ENCODE peak calls at places on chromosome 6, in nine cellular contexts. Q, O, J, P, F, U, R, Y and W are unnamed samples.
A peak's percentile ranks its signal among the peaks of the same experiment; 100 is the strongest.

GRCh38 chr6:13454286-13455221 is 32.8 kb downstream of the GFOD1 start:
- DNase-seq in Q (no peak), O (peak; percentile 26), J (peak; percentile 45), P (peak; percentile 62), F (peak; percentile 76), U (peak; percentile 75), R (peak; percentile 61), Y (no peak), W (no peak)

GRCh38 chr6:73610444-73611275 is 43.1 kb downstream of the SLC17A5 start:
- DNase-seq in Q (no peak), O (no peak), J (no peak), P (no peak), F (no peak), U (peak; percentile 71), R (peak; percentile 68), Y (no peak), W (no peak)

GRCh38 chr6:157561037-157561790 is 180.2 kb downstream of the ZDHHC14 start:
- DNase-seq in Q (no peak), O (no peak), J (no peak), P (no peak), F (no peak), U (no peak), R (no peak), Y (no peak), W (no peak)

GRCh38 chr6:91303326-91303725 is 716.5 kb upstream of the MAP3K7 start:
- DNase-seq in Q (no peak), O (no peak), J (no peak), P (no peak), F (no peak), U (no peak), R (no peak), Y (no peak), W (no peak)

GRCh38 chr6:13186861-13187260 is 141.5 kb downstream of the TBC1D7 start:
- DNase-seq in Q (no peak), O (no peak), J (no peak), P (no peak), F (no peak), U (no peak), R (no peak), Y (no peak), W (no peak)

GRCh38 chr6:18958146-18958545 is 571.0 kb downstream of the RNF144B start:
- DNase-seq in Q (no peak), O (no peak), J (no peak), P (no peak), F (no peak), U (no peak), R (no peak), Y (no peak), W (no peak)

GRCh38 chr6:156687875-156688549 is 89.2 kb upstream of the ARID1B start:
- DNase-seq in Q (peak; percentile 15), O (no peak), J (no peak), P (peak; percentile 23), F (no peak), U (peak; percentile 62), R (peak; percentile 57), Y (no peak), W (no peak)

GRCh38 chr6:149484733-149485700 is at the start of gene ZC3H12D:
- DNase-seq in Q (peak; percentile 65), O (peak; percentile 28), J (peak; percentile 41), P (peak; percentile 51), F (peak; percentile 86), U (peak; percentile 52), R (peak; percentile 28), Y (no peak), W (no peak)

DNA sequence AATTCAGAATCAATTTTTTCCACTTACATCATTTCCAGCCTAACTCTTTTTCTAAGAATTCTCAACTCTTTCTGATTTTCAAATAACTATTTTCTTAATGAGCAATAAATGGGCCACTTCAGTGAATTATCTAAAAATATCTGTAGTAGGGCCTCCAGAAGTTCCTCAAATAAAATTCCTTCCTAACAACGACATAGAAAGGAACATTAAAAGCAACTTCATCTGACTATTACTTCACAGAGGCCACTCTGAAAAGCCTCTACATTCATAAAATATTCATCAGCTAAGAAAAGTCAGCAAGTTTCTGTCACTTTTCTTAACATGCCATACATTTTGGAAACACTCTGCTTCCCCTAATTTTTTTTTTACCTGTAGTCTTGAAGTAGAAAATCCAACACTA is 4.8 kb downstream of the COL12A1 start:
- DNase-seq in Q (no peak), O (no peak), J (no peak), P (no peak), F (no peak), U (peak; percentile 52), R (no peak), Y (no peak), W (no peak)
- H3K27me3 ChIP-seq in Q (peaks cover 68% of the 10 kb centered on the region), O (no peaks in the 10 kb centered on the region), J (peaks cover 13% of the 10 kb centered on the region), P (no peaks in the 10 kb centered on the region), F (peaks cover 3% of the 10 kb centered on the region), U (no peaks in the 10 kb centered on the region), R (peaks cover 79% of the 10 kb centered on the region), Y (peaks cover 47% of the 10 kb centered on the region), W (no peaks in the 10 kb centered on the region)

GRCh38 chr6:32116674-32117073 is 7.5 kb upstream of the TNXB start:
- DNase-seq in Q (no peak), O (no peak), J (no peak), P (no peak), F (no peak), U (peak; percentile 45), R (no peak), Y (no peak), W (no peak)

GRCh38 chr6:32115623-32116022 is 6.5 kb upstream of the TNXB start:
- DNase-seq in Q (no peak), O (no peak), J (no peak), P (no peak), F (no peak), U (no peak), R (no peak), Y (no peak), W (no peak)

GRCh38 chr6:32114853-32115252 is 5.7 kb upstream of the TNXB start:
- DNase-seq in Q (no peak), O (no peak), J (no peak), P (no peak), F (no peak), U (peak; percentile 98), R (no peak), Y (no peak), W (no peak)

GRCh38 chr6:32118782-32119628 is 9.0 kb downstream of the ATF6B start:
- DNase-seq in Q (peak; percentile 88), O (no peak), J (peak; percentile 89), P (peak; percentile 82), F (peak; percentile 80), U (peak; percentile 92), R (peak; percentile 94), Y (peak; percentile 73), W (no peak)

GRCh38 chr6:32117461-32117860 is 8.3 kb upstream of the TNXB start:
- DNase-seq in Q (no peak), O (no peak), J (no peak), P (no peak), F (no peak), U (no peak), R (no peak), Y (no peak), W (no peak)
- H3K4me1 ChIP-seq in Q (peaks cover 16% of the 10 kb centered on the region), O (no peaks in the 10 kb centered on the region), J (peaks cover 34% of the 10 kb centered on the region), P (peaks cover 29% of the 10 kb centered on the region), F (no peaks in the 10 kb centered on the region), U (peaks cover 33% of the 10 kb centered on the region), R (no peaks in the 10 kb centered on the region), Y (peaks cover 2% of the 10 kb centered on the region), W (peaks cover 6% of the 10 kb centered on the region)

GRCh38 chr6:116256694-116257093 is 2.8 kb upstream of the TSPYL4 start:
- DNase-seq in Q (no peak), O (no peak), J (no peak), P (no peak), F (no peak), U (no peak), R (no peak), Y (no peak), W (no peak)

GRCh38 chr6:116254297-116254724 is 436 bp upstream of the TSPYL4 start:
- DNase-seq in Q (no peak), O (no peak), J (no peak), P (no peak), F (no peak), U (no peak), R (no peak), Y (no peak), W (no peak)

GRCh38 chr6:116253505-116254296 is at the start of gene TSPYL4:
- DNase-seq in Q (peak; percentile 91), O (peak; percentile 75), J (peak; percentile 95), P (peak; percentile 96), F (peak; percentile 91), U (peak; percentile 98), R (peak; percentile 98), Y (peak; percentile 71), W (peak; percentile 83)

GRCh38 chr6:116253188-116253504 is 729 bp downstream of the TSPYL4 start:
- DNase-seq in Q (no peak), O (no peak), J (no peak), P (no peak), F (no peak), U (no peak), R (no peak), Y (no peak), W (no peak)

GRCh38 chr6:116255246-116255800 is 1.4 kb upstream of the TSPYL4 start:
- DNase-seq in Q (no peak), O (no peak), J (no peak), P (no peak), F (no peak), U (peak; percentile 37), R (peak; percentile 35), Y (no peak), W (no peak)
- H3K4me3 ChIP-seq in Q (no peak overlapping the region), O (no peak overlapping the region), J (no peak overlapping the region), P (no peak overlapping the region), F (no peak overlapping the region), U (peak overlapping the region; percentile 96), R (peak overlapping the region; percentile 93), Y (no peak overlapping the region), W (no peak overlapping the region)

GRCh38 chr6:136401749-136402148 is 112.1 kb upstream of the BCLAF1 start:
- DNase-seq in Q (no peak), O (no peak), J (no peak), P (no peak), F (no peak), U (peak; percentile 64), R (no peak), Y (no peak), W (no peak)

GRCh38 chr6:136404007-136404406 is 114.4 kb upstream of the BCLAF1 start:
- DNase-seq in Q (no peak), O (no peak), J (no peak), P (no peak), F (no peak), U (no peak), R (no peak), Y (no peak), W (no peak)

GRCh38 chr6:136405410-136406029 is 115.9 kb upstream of the BCLAF1 start:
- DNase-seq in Q (no peak), O (no peak), J (no peak), P (no peak), F (no peak), U (peak; percentile 26), R (peak; percentile 43), Y (no peak), W (no peak)

GRCh38 chr6:136403166-136403980 is 113.7 kb upstream of the BCLAF1 start:
- DNase-seq in Q (no peak), O (no peak), J (no peak), P (no peak), F (no peak), U (peak; percentile 96), R (peak; percentile 86), Y (no peak), W (no peak)

DNA sequence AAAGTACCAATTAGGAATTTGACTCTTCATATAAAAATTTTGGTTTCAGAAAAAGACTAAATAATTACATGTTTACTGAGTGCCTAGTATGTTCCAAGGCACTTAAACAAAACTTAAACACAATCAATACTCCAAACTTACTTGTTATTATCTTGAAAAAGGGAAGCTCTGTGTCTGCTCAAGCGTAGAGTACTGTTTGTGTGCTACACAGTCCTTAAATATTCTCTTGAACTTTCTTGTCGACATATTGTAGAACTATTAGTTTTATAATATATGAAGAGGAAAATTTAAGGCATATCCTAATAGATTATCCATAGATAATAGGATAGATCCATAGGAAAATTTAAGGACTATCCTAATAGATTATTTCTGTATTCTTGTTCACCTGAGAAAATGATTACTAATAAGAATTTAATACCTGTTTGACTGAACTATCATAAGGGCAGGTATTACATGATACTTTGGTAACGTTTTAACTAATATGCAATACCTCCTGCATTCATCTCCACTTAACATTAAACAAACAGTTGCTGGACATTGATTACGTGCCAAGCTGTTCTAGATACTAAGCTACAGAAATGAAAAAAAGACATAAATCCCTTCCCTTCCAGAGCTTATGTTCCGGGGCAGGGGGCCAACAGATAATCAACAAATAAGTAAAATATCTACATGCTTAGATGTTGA is 115.1 kb upstream of the BCLAF1 start:
- DNase-seq in Q (no peak), O (no peak), J (no peak), P (no peak), F (no peak), U (no peak), R (no peak), Y (no peak), W (no peak)
- H3K27me3 ChIP-seq in Q (no peaks in the 10 kb centered on the region), O (no peaks in the 10 kb centered on the region), J (no peaks in the 10 kb centered on the region), P (no peaks in the 10 kb centered on the region), F (no peaks in the 10 kb centered on the region), U (no peaks in the 10 kb centered on the region), R (no peaks in the 10 kb centered on the region), Y (no peaks in the 10 kb centered on the region), W (no peaks in the 10 kb centered on the region)